ENCODE peak calls at places on chromosome 21, in five cellular contexts. D is CD8-positive, alpha-beta T cell; R is kidney; U is IMR-90; C is heart right ventricle. E is an unnamed sample.

GRCh38 chr21:42850866-42851391 is 28.4 kb downstream of the WDR4 start:
- DNase-seq in D (no peak), R (peak), U (no peak), C (no peak), E (peak)

GRCh38 chr21:43802713-43803313 is 13.4 kb downstream of the RRP1 start:
- DNase-seq in D (no peak), R (no peak), U (no peak), C (no peak), E (no peak)

GRCh38 chr21:43203523-43204080 is 34.8 kb downstream of the CRYAA start:
- DNase-seq in D (peak), R (peak), U (no peak), C (no peak), E (peak)

GRCh38 chr21:36330904-36331303 is 10.9 kb downstream of the MORC3 start:
- DNase-seq in D (no peak), R (no peak), U (peak), C (peak), E (no peak)

GRCh38 chr21:45542667-45543370 is 579 bp upstream of the SLC19A1 start:
- DNase-seq in D (no peak), R (peak), U (no peak), C (peak), E (peak)

GRCh38 chr21:43306391-43306790 is 120.5 kb downstream of the SIK1 start:
- DNase-seq in D (no peak), R (no peak), U (no peak), C (no peak), E (peak)

GRCh38 chr21:40253112-40253511 is 385.9 kb downstream of the PCP4 start:
- DNase-seq in D (no peak), R (no peak), U (no peak), C (no peak), E (no peak)

GRCh38 chr21:16954787-16955186 is 558.1 kb upstream of the CXADR start:
- DNase-seq in D (no peak), R (no peak), U (no peak), C (no peak), E (no peak)

GRCh38 chr21:45192332-45192731 is 95.4 kb downstream of the POFUT2 start:
- DNase-seq in D (no peak), R (no peak), U (no peak), C (no peak), E (no peak)

GRCh38 chr21:25563399-25564116 is 43.7 kb downstream of the MRPL39 start:
- DNase-seq in D (no peak), R (no peak), U (no peak), C (no peak), E (no peak)

GRCh38 chr21:43924421-43925095 is 59.5 kb downstream of the AGPAT3 start:
- DNase-seq in D (no peak), R (peak), U (no peak), C (no peak), E (peak)

GRCh38 chr21:45972353-45972715 is 9.2 kb upstream of the COL6A1 start:
- DNase-seq in D (no peak), R (peak), U (no peak), C (no peak), E (peak)

DNA sequence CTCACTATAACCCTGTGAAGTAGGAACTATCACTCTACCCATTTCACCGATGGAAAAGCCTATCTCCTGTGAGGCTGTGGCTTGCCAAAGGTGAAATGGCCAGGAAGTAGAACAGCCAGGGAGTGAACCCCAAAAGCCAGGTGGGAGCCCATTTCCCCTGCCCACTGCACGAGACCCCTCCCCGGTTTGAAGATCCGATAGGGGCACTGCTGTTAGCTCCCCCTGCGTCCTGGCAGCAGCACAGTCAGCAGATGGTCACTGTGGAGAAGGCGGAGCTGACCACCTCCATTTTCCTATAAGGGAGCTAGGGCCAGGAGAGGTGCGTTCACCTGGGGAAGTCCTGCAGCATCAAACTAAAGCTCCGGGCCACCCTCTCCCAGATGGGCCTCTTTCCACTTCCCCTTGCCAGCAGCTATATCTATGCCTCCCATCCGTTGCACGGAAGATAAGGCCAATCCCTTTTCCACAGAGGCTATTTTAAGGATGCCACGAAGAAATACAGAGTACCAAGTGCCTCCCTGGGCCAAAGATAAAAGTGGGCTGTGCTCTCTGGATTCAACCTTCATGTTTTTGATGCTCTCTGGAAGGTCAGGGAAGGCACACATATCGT is 7.8 kb downstream of the ERG start:
- DNase-seq in D (no peak), R (no peak), U (no peak), C (no peak), E (no peak)
- H3K27ac ChIP-seq in D (no peak), R (no peak), U (no peak), C (peak), E (no peak)

GRCh38 chr21:34199121-34199910 is 125.9 kb downstream of the MRPS6 start:
- DNase-seq in D (no peak), R (no peak), U (no peak), C (no peak), E (no peak)

GRCh38 chr21:34200288-34200905 is 127.0 kb downstream of the MRPS6 start:
- DNase-seq in D (no peak), R (no peak), U (no peak), C (no peak), E (no peak)

GRCh38 chr21:34202553-34203332 is 129.4 kb downstream of the MRPS6 start:
- DNase-seq in D (no peak), R (peak), U (no peak), C (no peak), E (no peak)

GRCh38 chr21:34201001-34201400 is 127.6 kb downstream of the MRPS6 start:
- DNase-seq in D (no peak), R (no peak), U (no peak), C (no peak), E (no peak)

GRCh38 chr21:34201441-34201838 is 128.1 kb downstream of the MRPS6 start:
- DNase-seq in D (no peak), R (no peak), U (no peak), C (no peak), E (no peak)
- H3K27ac ChIP-seq in D (no peak), R (peak), U (no peak), C (peak), E (no peak)

DNA sequence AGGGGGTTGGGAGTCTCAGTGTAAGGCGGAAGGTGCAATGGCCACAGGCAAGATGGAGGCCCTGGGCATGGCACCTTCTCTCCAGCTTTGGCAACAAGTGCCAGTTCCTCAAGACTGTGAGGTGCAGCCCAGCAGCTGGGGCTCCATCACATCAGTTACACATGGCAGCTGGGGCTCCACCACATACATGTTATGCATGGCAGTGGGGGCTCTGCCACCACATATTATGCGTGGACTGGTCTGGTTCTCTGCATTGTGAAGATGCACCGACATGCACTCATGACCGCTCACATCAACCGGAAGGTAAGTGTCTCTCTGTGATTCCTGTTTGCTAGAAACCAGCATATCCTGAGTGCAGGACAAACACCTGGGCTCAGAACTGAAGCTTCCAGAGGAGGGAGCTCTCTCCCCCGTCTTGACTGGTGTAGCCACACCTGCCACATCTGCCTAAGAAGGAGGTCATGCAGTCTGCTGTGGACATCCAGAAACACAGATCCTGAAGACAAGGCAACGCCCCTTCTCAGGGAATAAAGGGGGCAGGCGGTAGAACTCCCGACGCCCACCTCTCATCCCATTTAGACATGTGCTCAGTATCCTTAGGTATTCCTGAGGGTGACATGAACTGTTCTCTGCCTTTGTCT is 104.1 kb upstream of the TMPRSS2 start:
- DNase-seq in D (no peak), R (no peak), U (peak), C (no peak), E (peak)
- H3K27ac ChIP-seq in D (no peak), R (no peak), U (no peak), C (peak), E (peak)

DNA sequence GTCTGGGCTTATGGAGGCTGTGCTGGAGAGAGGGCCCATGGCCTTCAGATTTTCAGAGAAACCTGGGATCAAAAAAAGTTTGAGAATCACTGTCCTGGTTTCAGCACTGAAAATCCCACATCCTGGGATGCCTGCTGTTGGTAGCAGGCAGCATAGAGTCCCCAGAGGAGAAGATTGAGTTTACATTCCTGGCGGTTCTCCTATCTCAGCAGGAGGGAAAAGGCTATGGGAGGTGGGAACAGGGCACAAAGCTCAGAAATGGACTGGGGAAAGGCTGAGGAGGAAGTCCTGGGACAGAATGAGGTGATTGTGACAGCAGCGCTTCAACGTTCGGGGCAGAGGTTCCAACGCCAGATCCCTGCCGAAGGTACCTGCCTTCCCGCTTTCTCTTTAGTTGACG is 103.4 kb downstream of the ETS2 start:
- DNase-seq in D (no peak), R (no peak), U (no peak), C (no peak), E (no peak)
- H3K27ac ChIP-seq in D (no peak), R (no peak), U (no peak), C (peak), E (no peak)

E was measured in RWPE2.